ENCODE peak calls at places on chromosomes 1 and 21, in eight cellular contexts. B, W, X, E, Z, S, G and Q are unnamed samples.
A peak's percentile ranks its signal among the peaks of the same experiment; 100 is the strongest.

GRCh38 chr1:1630191-1630964 is 1.6 kb upstream of the MMP23B start:
- DNase-seq in B (peak; percentile 90), W (peak; percentile 91), X (no peak), E (peak; percentile 58), Z (no peak), S (peak; percentile 51), G (peak; percentile 87), Q (no peak)

GRCh38 chr1:205711105-205712048 is 31.1 kb upstream of the SLC45A3 start:
- DNase-seq in B (peak; percentile 42), W (peak; percentile 49), X (peak; percentile 50), E (peak; percentile 94), Z (peak; percentile 68), S (peak; percentile 58), G (peak; percentile 63), Q (peak; percentile 80)

GRCh38 chr1:12711421-12712005 is 4.4 kb upstream of the AADACL3 start:
- DNase-seq in B (no peak), W (no peak), X (no peak), E (peak; percentile 35), Z (no peak), S (no peak), G (no peak), Q (peak; percentile 80)

GRCh38 chr1:51898090-51898734 is 19.7 kb upstream of the NRDC start:
- DNase-seq in B (no peak), W (no peak), X (peak; percentile 78), E (peak; percentile 88), Z (no peak), S (no peak), G (no peak), Q (peak; percentile 98)

GRCh38 chr1:242554577-242554976 is 30.1 kb upstream of the PLD5 start:
- DNase-seq in B (no peak), W (no peak), X (no peak), E (no peak), Z (no peak), S (no peak), G (no peak), Q (no peak)

GRCh38 chr1:31326461-31326860 is 29.6 kb downstream of the ZCCHC17 start:
- DNase-seq in B (no peak), W (no peak), X (no peak), E (no peak), Z (no peak), S (no peak), G (no peak), Q (no peak)

GRCh38 chr1:63890468-63890867 is 116.7 kb downstream of the ROR1 start:
- DNase-seq in B (no peak), W (no peak), X (no peak), E (no peak), Z (no peak), S (no peak), G (no peak), Q (no peak)

GRCh38 chr1:100358210-100358609 is 5.9 kb downstream of the CDC14A start:
- DNase-seq in B (no peak), W (no peak), X (no peak), E (peak; percentile 40), Z (no peak), S (no peak), G (no peak), Q (peak; percentile 17)

GRCh38 chr1:240946926-240947325 is 335.0 kb upstream of the GREM2 start:
- DNase-seq in B (no peak), W (no peak), X (peak; percentile 29), E (peak; percentile 82), Z (no peak), S (no peak), G (no peak), Q (peak; percentile 68)

GRCh38 chr1:79663916-79664315 is 657.4 kb upstream of the ADGRL4 start:
- DNase-seq in B (no peak), W (no peak), X (no peak), E (no peak), Z (no peak), S (no peak), G (no peak), Q (peak; percentile 31)

GRCh38 chr21:43355925-43356289 is 71.0 kb downstream of the SIK1 start:
- DNase-seq in B (no peak), W (no peak), X (no peak), E (no peak), Z (no peak), S (no peak), G (no peak), Q (no peak)

GRCh38 chr1:107162745-107163144 is 21.9 kb downstream of the NTNG1 start:
- DNase-seq in B (no peak), W (no peak), X (no peak), E (no peak), Z (no peak), S (no peak), G (no peak), Q (no peak)

GRCh38 chr1:48753293-48753692 is 23.4 kb downstream of the BEND5 start:
- DNase-seq in B (no peak), W (no peak), X (no peak), E (peak; percentile 3), Z (no peak), S (no peak), G (no peak), Q (no peak)

GRCh38 chr1:6241887-6242740 is 1.9 kb upstream of the HES3 start:
- DNase-seq in B (no peak), W (no peak), X (no peak), E (peak; percentile 41), Z (no peak), S (no peak), G (no peak), Q (no peak)

GRCh38 chr1:15833069-15833679 is 14.3 kb upstream of the SPEN start:
- DNase-seq in B (peak; percentile 24), W (no peak), X (no peak), E (peak; percentile 93), Z (peak; percentile 53), S (peak; percentile 77), G (peak; percentile 23), Q (no peak)

GRCh38 chr1:170309389-170310013 is 163.7 kb downstream of the NTMT2 start:
- DNase-seq in B (no peak), W (no peak), X (peak; percentile 97), E (peak; percentile 96), Z (no peak), S (no peak), G (no peak), Q (peak; percentile 99)

GRCh38 chr1:246527402-246528088 is 20.5 kb upstream of the SMYD3 start:
- DNase-seq in B (no peak), W (no peak), X (no peak), E (no peak), Z (no peak), S (no peak), G (no peak), Q (peak; percentile 44)

GRCh38 chr1:3491291-3492246 is 37.1 kb downstream of the ARHGEF16 start:
- DNase-seq in B (peak; percentile 87), W (peak; percentile 69), X (no peak), E (peak; percentile 72), Z (peak; percentile 33), S (peak; percentile 77), G (peak; percentile 83), Q (peak; percentile 67)

GRCh38 chr1:24742090-24742938 is 2.9 kb upstream of the CLIC4 start:
- DNase-seq in B (no peak), W (no peak), X (no peak), E (peak; percentile 53), Z (no peak), S (no peak), G (no peak), Q (peak; percentile 93)